ENCODE peak calls at places on chromosome 10, in seven cellular contexts. S, I, G, J, P, M and Y are unnamed samples.

GRCh38 chr10:14399641-14400040 is 68.9 kb upstream of the FRMD4A start:
- DNase-seq in J (no peak), I (no peak), S (no peak), P (no peak), G (no peak), M (no peak), Y (no peak)

GRCh38 chr10:110488124-110488681 is 9.5 kb upstream of the DUSP5 start:
- DNase-seq in P (no peak), I (no peak), J (no peak), M (no peak), G (no peak), S (no peak), Y (no peak)

GRCh38 chr10:69663548-69663947 is 33.5 kb downstream of the FAM241B start:
- DNase-seq in I (peak; percentile 18), J (no peak), G (no peak), M (no peak), S (no peak), P (no peak), Y (no peak)

GRCh38 chr10:72077275-72077990 is 10.9 kb downstream of the SPOCK2 start:
- DNase-seq in S (no peak), M (no peak), G (no peak), I (peak; percentile 31), J (no peak), P (no peak), Y (no peak)

GRCh38 chr10:96910488-96911395 is 78.6 kb downstream of the LCOR start:
- DNase-seq in J (peak; percentile 13), M (no peak), S (peak; percentile 1), G (peak; percentile 4), I (no peak), P (no peak), Y (peak; percentile 39)

GRCh38 chr10:103648951-103649532 is 155.5 kb downstream of the NEURL1 start:
- DNase-seq in G (no peak), J (no peak), S (no peak), M (no peak), I (peak; percentile 64), P (no peak), Y (no peak)

GRCh38 chr10:123704812-123705211 is 38.7 kb downstream of the GPR26 start:
- DNase-seq in S (no peak), M (no peak), J (no peak), G (no peak), I (no peak), P (no peak), Y (no peak)

GRCh38 chr10:124630551-124630950 is 113.6 kb downstream of the FAM53B start:
- DNase-seq in I (no peak), J (no peak), G (no peak), S (no peak), M (no peak), P (no peak), Y (no peak)

GRCh38 chr10:47146571-47146970 is 153.4 kb upstream of the GDF10 start:
- DNase-seq in J (no peak), S (no peak), I (no peak), M (no peak), P (no peak), G (no peak), Y (no peak)

GRCh38 chr10:90777614-90778013 is 80.2 kb downstream of the HTR7 start:
- DNase-seq in P (no peak), G (no peak), J (no peak), M (no peak), I (no peak), S (no peak), Y (no peak)

GRCh38 chr10:95237376-95238170 is 43.5 kb downstream of the ACSM6 start:
- DNase-seq in G (no peak), P (no peak), I (no peak), J (no peak), M (no peak), S (no peak), Y (no peak)

GRCh38 chr10:14586901-14587300 is 187.8 kb downstream of the FAM107B start:
- DNase-seq in J (no peak), P (no peak), S (peak; percentile 91), I (no peak), G (no peak), M (no peak), Y (no peak)

GRCh38 chr10:50310560-50311174 is 59.4 kb upstream of the ASAH2 start:
- DNase-seq in S (no peak), G (no peak), I (no peak), M (no peak), P (peak; percentile 47), J (no peak), Y (no peak)

GRCh38 chr10:123906884-123907652 is 15.5 kb upstream of the CPXM2 start:
- DNase-seq in M (no peak), G (no peak), P (no peak), I (no peak), S (no peak), J (peak; percentile 59), Y (no peak)

GRCh38 chr10:110040767-110041478 is 33.1 kb downstream of the ADD3 start:
- DNase-seq in I (no peak), M (no peak), G (no peak), S (no peak), J (no peak), P (no peak), Y (no peak)

GRCh38 chr10:114869500-114869899 is 47.9 kb downstream of the FHIP2A start:
- DNase-seq in M (no peak), P (no peak), S (no peak), I (no peak), G (no peak), J (no peak), Y (peak; percentile 39)